ENCODE peak calls at places on chromosomes 5 and 9, in four cellular contexts. G is right lobe of liver, F is spleen, U is A549. Z is an unnamed sample.

GRCh38 chr9:81411961-81412360 is 277.4 kb downstream of the TLE1 start:
- DNase-seq in U (no peak), F (no peak), G (no peak), Z (no peak)

GRCh38 chr9:36341936-36342577 is 58.0 kb downstream of the RNF38 start:
- DNase-seq in U (no peak), G (no peak), F (no peak), Z (no peak)

GRCh38 chr5:129672006-129672405 is 75.9 kb upstream of the MINAR2 start:
- DNase-seq in F (no peak), G (no peak), U (no peak), Z (no peak)

GRCh38 chr9:69049094-69049493 is 13.5 kb downstream of the FXN start:
- DNase-seq in U (no peak), G (no peak), F (no peak), Z (no peak)

GRCh38 chr5:122835681-122836080 is 9.7 kb upstream of the SNX24 start:
- DNase-seq in G (no peak), U (no peak), F (no peak), Z (no peak)

GRCh38 chr9:112780637-112781036 is 30.1 kb downstream of the SNX30 start:
- DNase-seq in F (no peak), U (no peak), G (no peak), Z (no peak)

GRCh38 chr9:3751125-3751758 is 225.4 kb upstream of the RFX3 start:
- DNase-seq in G (no peak), F (no peak), U (peak), Z (no peak)

GRCh38 chr5:124206540-124206939 is 539.9 kb downstream of the ZNF608 start:
- DNase-seq in F (no peak), G (no peak), U (no peak), Z (no peak)

GRCh38 chr9:135088348-135088978 is 995 bp downstream of the OLFM1 start:
- DNase-seq in G (no peak), U (no peak), F (no peak), Z (peak)

DNA sequence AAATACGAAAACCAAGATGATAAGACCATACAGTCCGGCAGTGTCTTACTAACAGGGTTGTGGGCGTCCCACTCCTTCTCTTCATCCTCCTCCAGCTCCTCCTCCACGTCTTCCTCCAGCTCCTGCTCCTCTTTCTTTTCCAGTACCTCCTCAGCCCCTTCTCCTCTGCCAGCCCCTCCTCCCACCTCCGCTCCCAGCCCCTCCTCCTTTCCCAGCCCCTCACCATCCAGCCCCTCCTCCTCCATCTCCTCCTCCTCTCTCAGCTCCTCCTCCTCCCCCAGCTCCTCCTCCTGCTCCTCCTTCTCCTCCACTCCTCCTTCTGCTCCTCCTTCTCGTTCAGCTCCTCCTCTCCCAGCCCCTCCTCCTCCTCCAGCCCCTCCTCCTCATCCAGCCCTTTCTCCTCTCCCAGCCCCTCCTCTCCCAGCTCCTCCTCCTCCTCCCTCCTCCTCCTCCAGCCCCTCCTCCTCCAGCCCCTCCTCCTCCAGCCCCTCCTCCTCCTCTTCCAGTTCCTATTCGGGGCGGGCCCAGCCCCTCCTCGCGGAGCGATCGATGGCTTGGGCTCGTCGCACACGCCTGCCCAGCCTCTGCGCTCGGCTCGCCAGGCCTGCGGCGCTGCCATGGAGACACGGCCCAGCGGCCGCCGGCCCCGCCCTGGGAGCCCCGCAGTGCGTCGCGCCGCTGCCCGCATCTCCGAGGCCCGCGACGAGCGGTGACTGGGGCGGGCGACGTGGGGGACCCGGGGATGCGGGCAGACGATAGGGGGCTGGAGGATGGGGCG is at the start of gene BRD3OS:
- DNase-seq in G (peak), F (peak), U (peak), Z (peak)
- TF ChIP-seq POLR2A in G (no peak), F (no peak), U (no peak), Z (no peak)

GRCh38 chr9:131590449-131590848 is 45.1 kb downstream of the PRRT1B start:
- DNase-seq in U (no peak), G (peak), F (peak), Z (no peak)

GRCh38 chr9:131587906-131588305 is 42.6 kb downstream of the PRRT1B start:
- DNase-seq in F (no peak), G (no peak), U (no peak), Z (no peak)

GRCh38 chr9:131589993-131590392 is 44.7 kb downstream of the PRRT1B start:
- DNase-seq in U (no peak), G (peak), F (peak), Z (no peak)

GRCh38 chr9:131588396-131588795 is 43.1 kb downstream of the PRRT1B start:
- DNase-seq in G (peak), U (no peak), F (no peak), Z (peak)

GRCh38 chr9:131589124-131589711 is 43.9 kb downstream of the PRRT1B start:
- DNase-seq in G (peak), F (peak), U (no peak), Z (no peak)
- TF ChIP-seq POLR2A in G (no peak), F (no peak), U (no peak), Z (no peak)

GRCh38 chr9:95017661-95018060 is 291.2 kb downstream of the AOPEP start:
- DNase-seq in U (no peak), G (no peak), F (no peak), Z (no peak)

GRCh38 chr9:95014917-95015316 is 288.4 kb downstream of the AOPEP start:
- DNase-seq in G (no peak), U (no peak), F (no peak), Z (no peak)

GRCh38 chr9:95012902-95013301 is 286.4 kb downstream of the AOPEP start:
- DNase-seq in U (no peak), F (no peak), G (no peak), Z (no peak)

GRCh38 chr9:95017062-95017461 is 290.6 kb downstream of the AOPEP start:
- DNase-seq in F (no peak), U (no peak), G (no peak), Z (no peak)

DNA sequence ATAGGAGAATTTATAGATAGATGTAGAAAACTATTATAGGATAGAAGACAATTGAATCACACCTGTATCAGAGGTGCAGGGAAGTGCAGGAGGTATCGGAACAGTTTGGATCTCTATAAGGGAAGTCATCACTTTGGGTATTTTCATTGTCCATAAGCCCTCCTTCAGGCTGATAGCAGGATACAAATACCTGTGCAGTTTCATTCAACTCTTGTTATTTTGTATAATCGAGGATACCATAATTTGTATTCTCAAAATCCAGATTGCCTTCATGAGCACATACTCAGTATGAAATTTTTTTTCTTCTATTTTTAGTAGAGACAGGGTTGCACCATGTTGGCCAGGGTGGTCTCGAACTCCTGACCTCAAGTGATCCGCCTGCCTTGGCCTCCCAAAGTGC is 289.1 kb downstream of the AOPEP start:
- DNase-seq in G (no peak), F (no peak), U (no peak), Z (no peak)
- TF ChIP-seq POLR2A in G (no peak), F (no peak), U (no peak), Z (no peak)

DNA sequence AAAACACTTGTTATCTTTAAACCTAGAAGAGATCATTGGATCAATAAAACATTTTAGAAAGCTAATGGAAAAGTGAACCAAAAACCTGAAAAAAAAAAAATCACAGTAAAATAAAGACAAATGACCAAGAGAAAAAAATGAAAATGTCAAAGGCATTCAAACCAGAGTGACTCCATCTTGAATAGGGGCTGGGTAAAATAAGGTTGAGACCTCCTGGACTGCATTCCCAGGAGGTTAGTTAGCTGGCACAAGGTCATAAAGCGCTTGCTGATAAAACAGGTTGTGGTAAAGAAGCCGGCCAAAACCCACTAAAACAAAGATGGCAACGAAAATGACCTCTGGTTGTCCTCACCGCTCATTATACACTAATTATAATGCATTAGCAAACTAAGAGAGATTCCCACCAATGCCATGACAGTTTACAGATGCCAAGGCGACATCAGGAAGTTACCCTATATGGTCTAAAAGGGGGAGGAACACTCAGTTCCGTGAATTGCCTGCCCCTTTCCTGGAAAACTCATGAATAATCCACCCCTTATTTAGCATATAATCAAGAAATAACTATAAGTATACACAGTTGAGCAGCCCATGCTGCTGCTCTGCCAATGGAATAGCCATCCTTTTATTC is 116.7 kb upstream of the NEK6 start:
- DNase-seq in U (no peak), G (no peak), F (no peak), Z (no peak)
- TF ChIP-seq POLR2A in U (no peak), G (no peak), F (no peak), Z (no peak)

DNA sequence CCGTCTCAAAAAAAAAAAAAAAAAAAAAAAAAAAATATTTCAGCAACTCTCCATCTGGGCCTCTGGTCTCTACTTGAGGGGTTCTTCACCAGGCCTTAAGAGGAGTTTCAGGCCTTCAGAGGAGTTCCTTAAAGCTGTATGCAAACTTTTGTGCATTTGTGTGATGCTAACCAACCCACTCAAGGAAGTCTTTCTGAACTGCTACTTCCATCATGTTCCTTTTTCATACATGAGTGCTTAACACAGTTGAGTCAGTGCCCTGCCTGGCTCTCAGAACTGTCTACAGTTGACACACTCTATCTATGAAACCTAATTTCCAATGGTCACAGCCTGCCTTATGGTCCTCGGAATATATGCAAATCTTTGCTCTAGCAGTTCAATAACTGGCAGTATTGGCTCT is 146.5 kb downstream of the MEF2C start:
- DNase-seq in U (no peak), F (no peak), G (no peak), Z (no peak)
- TF ChIP-seq POLR2A in U (no peak), F (no peak), G (no peak), Z (no peak)

GRCh38 chr5:6713274-6714181 is at the start of gene TENT4A:
- DNase-seq in F (peak), U (peak), G (peak), Z (peak)
- TF ChIP-seq POLR2A in F (no peak), U (peak), G (no peak), Z (no peak)

DNA sequence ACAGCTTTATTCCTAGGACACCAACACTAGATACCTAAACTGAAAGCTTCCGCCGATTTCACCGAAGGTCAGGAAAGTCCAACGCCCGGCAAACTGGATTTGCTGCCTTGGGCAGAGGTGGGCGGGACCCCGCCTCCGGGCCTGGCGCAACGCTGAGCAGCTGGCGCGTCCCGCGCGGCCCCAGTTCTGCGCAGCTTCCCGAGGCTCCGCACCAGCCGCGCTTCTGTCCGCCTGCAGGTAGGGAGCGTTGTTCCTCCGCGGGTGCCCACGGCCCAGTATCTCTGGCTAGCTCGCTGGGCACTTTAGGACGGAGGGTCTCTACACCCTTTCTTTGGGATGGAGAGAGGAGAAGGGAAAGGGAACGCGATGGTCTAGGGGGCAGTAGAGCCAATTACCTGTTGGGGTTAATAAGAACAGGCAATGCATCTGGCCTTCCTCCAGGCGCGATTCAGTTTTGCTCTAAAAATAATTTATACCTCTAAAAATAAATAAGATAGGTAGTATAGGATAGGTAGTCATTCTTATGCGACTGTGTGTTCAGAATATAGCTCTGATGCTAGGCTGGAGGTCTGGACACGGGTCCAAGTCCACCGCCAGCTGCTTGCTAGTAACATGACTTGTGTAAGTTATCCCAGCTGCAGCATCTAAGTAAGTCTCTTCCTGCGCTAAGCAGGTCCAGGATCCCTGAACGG is at the start of gene CD274:
- DNase-seq in G (peak), F (peak), U (peak), Z (peak)
- TF ChIP-seq POLR2A in G (peak), F (peak), U (peak), Z (no peak)

DNA sequence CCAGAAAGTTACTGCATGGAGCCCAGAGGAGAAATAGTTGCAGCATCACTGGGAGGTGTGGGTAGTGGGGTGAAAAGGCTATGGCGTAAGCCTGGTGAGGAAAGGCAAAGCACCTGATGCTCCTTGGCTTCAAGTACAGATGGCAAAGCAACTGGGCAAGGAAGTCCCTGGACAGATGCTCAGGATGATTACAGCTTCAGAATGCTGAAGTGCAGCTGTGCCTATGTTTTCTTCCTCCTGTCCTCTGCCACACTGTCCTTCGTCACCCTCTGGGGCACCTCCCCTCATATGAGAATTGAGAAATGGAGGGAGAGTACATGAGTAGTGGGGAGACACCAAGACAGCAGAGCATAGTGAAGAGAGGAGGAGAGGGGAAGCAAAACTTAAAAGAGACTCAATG is 328.0 kb downstream of the PDE4D start:
- DNase-seq in F (no peak), G (no peak), U (no peak), Z (no peak)
- TF ChIP-seq POLR2A in F (no peak), G (no peak), U (no peak), Z (no peak)

DNA sequence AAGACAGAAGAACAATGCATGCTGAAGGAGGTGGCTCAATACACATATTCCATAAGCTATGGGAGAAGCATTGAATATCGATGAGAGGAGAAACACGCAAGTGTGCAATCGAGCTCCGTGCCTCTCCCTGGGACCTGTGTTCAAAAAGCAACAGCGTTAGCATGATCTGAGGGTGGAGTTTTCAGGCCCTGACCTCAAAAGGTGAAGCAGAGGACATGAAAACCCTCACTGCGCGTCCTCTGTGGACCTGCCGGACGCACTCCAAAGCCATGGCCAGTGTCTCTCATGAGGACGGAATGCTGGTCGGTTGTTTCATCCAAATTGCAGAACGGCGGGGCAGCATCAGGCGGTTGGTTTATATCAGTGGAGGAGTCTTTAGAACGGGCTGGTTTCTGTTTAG is 67.7 kb downstream of the ANKRD33B start:
- DNase-seq in U (no peak), F (no peak), G (no peak), Z (no peak)
- TF ChIP-seq POLR2A in U (no peak), F (no peak), G (no peak), Z (no peak)

Z was measured in heart left ventricle.